ENCODE peak calls at places on chromosome X, in five cellular contexts. L is HCEC 1CT; W is stimulated activated CD4-positive, alpha-beta T cell treated with anti-CD3 and anti-CD28 coated beads, Interleukin-15, amount 100 ng/mL, for 48 hours; D is NCI-H1436; X is NCI-H1694. B is an unnamed sample.

GRCh38 chrX:152635941-152636340 is 1.8 kb upstream of the GABRQ start:
- DNase-seq in W (no peak), L (peak), X (peak), D (peak), B (peak)

GRCh38 chrX:78182881-78183280 is 43.4 kb upstream of the TAF9B start:
- DNase-seq in W (no peak), L (no peak), X (no peak), D (no peak), B (no peak)

GRCh38 chrX:14356401-14356800 is 172.9 kb upstream of the GLRA2 start:
- DNase-seq in X (no peak), L (no peak), D (no peak), W (no peak), B (no peak)

GRCh38 chrX:132022115-132022862 is 813 bp upstream of the STK26 start:
- DNase-seq in W (no peak), X (peak), L (peak), D (no peak), B (no peak)

GRCh38 chrX:134646671-134647070 is 11.6 kb downstream of the PLAC1 start:
- DNase-seq in X (no peak), D (no peak), W (no peak), L (no peak), B (no peak)

GRCh38 chrX:25726539-25726938 is 411.6 kb upstream of the MAGEB18 start:
- DNase-seq in D (no peak), L (no peak), W (no peak), X (no peak), B (no peak)

GRCh38 chrX:38437093-38437492 is 84.7 kb downstream of the OTC start:
- DNase-seq in L (peak), D (no peak), X (no peak), W (no peak), B (no peak)

GRCh38 chrX:2627272-2627867 is 63.7 kb upstream of the CD99 start:
- DNase-seq in W (no peak), X (no peak), L (peak), D (no peak), B (no peak)

GRCh38 chrX:131975851-131976250 is 47.3 kb upstream of the STK26 start:
- DNase-seq in W (no peak), X (no peak), D (no peak), L (no peak), B (peak)

GRCh38 chrX:2500681-2501151 is at the start of the genes DHRSX and ZBED1:
- DNase-seq in D (no peak), W (no peak), L (peak), X (no peak), B (no peak)